ENCODE peak calls at places on chromosomes 12 and 14, in six cellular contexts. F, A, B, U, O and L are unnamed samples.

GRCh38 chr12:132437252-132438138 is 52.5 kb upstream of the FBRSL1 start:
- DNase-seq in F (no peak), A (no peak), B (no peak), U (no peak), O (no peak), L (no peak)

GRCh38 chr14:31895206-31895605 is 181.9 kb upstream of the ARHGAP5 start:
- DNase-seq in F (peak), A (no peak), B (no peak), U (no peak), O (no peak), L (no peak)

GRCh38 chr14:95701846-95702221 is 12.1 kb downstream of the TCL1A start:
- DNase-seq in F (no peak), A (no peak), B (no peak), U (no peak), O (no peak), L (no peak)

GRCh38 chr12:125418902-125419564 is 353.8 kb downstream of the AACS start:
- DNase-seq in F (no peak), A (no peak), B (no peak), U (no peak), O (no peak), L (no peak)

GRCh38 chr14:103020271-103020910 is 37.0 kb downstream of the CDC42BPB start:
- DNase-seq in F (no peak), A (peak), B (no peak), U (no peak), O (no peak), L (no peak)

GRCh38 chr12:68591716-68592437 is 18.8 kb upstream of the RAP1B start:
- DNase-seq in F (no peak), A (peak), B (no peak), U (no peak), O (no peak), L (peak)

GRCh38 chr12:402127-402456 is 648 bp downstream of the CCDC77 start:
- DNase-seq in F (no peak), A (no peak), B (peak), U (no peak), O (no peak), L (no peak)

GRCh38 chr14:96634481-96634880 is 132.3 kb downstream of the PAPOLA start:
- DNase-seq in F (no peak), A (peak), B (no peak), U (no peak), O (no peak), L (no peak)

GRCh38 chr14:103576371-103577024 is 13.7 kb downstream of the COA8 start:
- DNase-seq in F (peak), A (peak), B (peak), U (peak), O (no peak), L (no peak)

GRCh38 chr12:11746024-11746771 is 96.7 kb downstream of the ETV6 start:
- DNase-seq in F (no peak), A (no peak), B (peak), U (no peak), O (no peak), L (peak)

GRCh38 chr12:114671664-114672476 is 12.1 kb downstream of the TBX3 start:
- DNase-seq in F (no peak), A (no peak), B (no peak), U (no peak), O (no peak), L (peak)

GRCh38 chr12:2044165-2044564 is 8.6 kb upstream of the CACNA1C start:
- DNase-seq in F (no peak), A (no peak), B (no peak), U (no peak), O (no peak), L (no peak)

GRCh38 chr12:27686147-27686546 is 10.1 kb upstream of the REP15 start:
- DNase-seq in F (no peak), A (no peak), B (no peak), U (no peak), O (no peak), L (no peak)